ENCODE peak calls at places on chromosomes 3 and 15, in five cellular contexts. M, W, K, J and O are unnamed samples.

GRCh38 chr3:127479449-127479848 is 111.1 kb downstream of the TPRA1 start:
- DNase-seq in J (no peak), M (no peak), K (no peak), W (peak), O (no peak)

GRCh38 chr3:2880357-2880756 is 229.8 kb downstream of the IL5RA start:
- DNase-seq in M (no peak), W (no peak), J (no peak), K (no peak), O (no peak)

GRCh38 chr3:9793161-9793781 is 389 bp downstream of the ARPC4 start:
- DNase-seq in K (peak), W (no peak), M (peak), J (no peak), O (peak)

GRCh38 chr3:191762323-191762960 is 301.5 kb downstream of the PYDC2 start:
- DNase-seq in M (no peak), W (no peak), J (peak), K (peak), O (peak)

GRCh38 chr15:51240066-51240465 is 98.3 kb downstream of the CYP19A1 start:
- DNase-seq in W (no peak), M (no peak), J (no peak), K (no peak), O (no peak)

GRCh38 chr15:77037475-77038209 is 33.3 kb downstream of the TSPAN3 start:
- DNase-seq in J (no peak), K (no peak), W (peak), M (no peak), O (no peak)

GRCh38 chr3:51719413-51720025 is 12.7 kb downstream of the GRM2 start:
- DNase-seq in K (no peak), J (no peak), W (no peak), M (no peak), O (no peak)

GRCh38 chr3:172913911-172914730 is 163.6 kb downstream of the ECT2 start:
- DNase-seq in W (no peak), K (no peak), J (no peak), M (no peak), O (no peak)

GRCh38 chr15:59104602-59104911 is 389 bp upstream of the CCNB2 start:
- DNase-seq in W (no peak), J (no peak), K (no peak), M (no peak), O (no peak)

GRCh38 chr3:56937580-56937979 is 122.9 kb upstream of the SPATA12 start:
- DNase-seq in J (no peak), K (no peak), W (no peak), M (no peak), O (no peak)

GRCh38 chr3:71022552-71023335 is 560.8 kb downstream of the FOXP1 start:
- DNase-seq in M (no peak), J (no peak), W (no peak), K (no peak), O (no peak)

GRCh38 chr15:66780172-66780972 is 78.3 kb downstream of the SMAD6 start:
- DNase-seq in M (no peak), W (peak), K (peak), J (no peak), O (peak)

GRCh38 chr3:123791898-123792297 is 92.2 kb downstream of the MYLK start:
- DNase-seq in J (no peak), K (no peak), M (no peak), W (no peak), O (no peak)

GRCh38 chr3:132972333-132972732 is 65.9 kb upstream of the TMEM108 start:
- DNase-seq in M (no peak), W (no peak), K (peak), J (no peak), O (no peak)

GRCh38 chr3:78645628-78646310 is 1122.0 kb downstream of the ROBO1 start:
- DNase-seq in K (peak), J (peak), W (no peak), M (no peak), O (peak)

GRCh38 chr15:84685304-84685703 is 27.3 kb upstream of the NMB start:
- DNase-seq in W (no peak), J (no peak), M (no peak), K (peak), O (peak)

GRCh38 chr3:32198714-32199113 is 39.8 kb upstream of the CMTM8 start:
- DNase-seq in J (no peak), W (no peak), K (no peak), M (no peak), O (no peak)

GRCh38 chr3:191412764-191413163 is 48.2 kb upstream of the PYDC2 start:
- DNase-seq in W (no peak), J (no peak), M (no peak), K (peak), O (no peak)

GRCh38 chr3:51538459-51539290 is at the start of gene RAD54L2:
- DNase-seq in K (peak), J (peak), M (peak), W (peak), O (peak)

GRCh38 chr3:128554100-128554464 is 61.1 kb upstream of the GATA2 start:
- DNase-seq in J (no peak), K (peak), W (no peak), M (no peak), O (peak)

GRCh38 chr3:108329087-108329486 is 32.7 kb downstream of the HHLA2 start:
- DNase-seq in J (no peak), W (no peak), K (no peak), M (no peak), O (no peak)

GRCh38 chr3:190458040-190458439 is 8.3 kb upstream of the TMEM207 start:
- DNase-seq in K (peak), W (no peak), J (no peak), M (no peak), O (peak)

GRCh38 chr15:39934415-39935044 is 615 bp downstream of the EIF2AK4 start:
- DNase-seq in K (peak), M (no peak), W (no peak), J (no peak), O (no peak)

GRCh38 chr3:43423142-43423541 is 136.8 kb downstream of the SNRK start:
- DNase-seq in W (peak), K (no peak), J (peak), M (no peak), O (no peak)

GRCh38 chr3:53196575-53197407 is 35.8 kb downstream of the PRKCD start:
- DNase-seq in J (no peak), M (no peak), W (no peak), K (peak), O (no peak)

GRCh38 chr3:24748472-24748871 is 253.8 kb upstream of the THRB start:
- DNase-seq in K (no peak), J (no peak), M (no peak), W (no peak), O (no peak)

GRCh38 chr15:96771035-96771434 is 440.5 kb downstream of the NR2F2 start:
- DNase-seq in M (no peak), J (no peak), W (no peak), K (no peak), O (no peak)

GRCh38 chr3:60309539-60310268 is 941.5 kb downstream of the FHIT start:
- DNase-seq in W (no peak), M (no peak), J (no peak), K (no peak), O (no peak)

GRCh38 chr3:105353485-105354161 is 13.1 kb upstream of the ALCAM start:
- DNase-seq in W (no peak), M (no peak), K (peak), J (no peak), O (no peak)

GRCh38 chr3:73808862-73809509 is 184.2 kb upstream of the PDZRN3 start:
- DNase-seq in K (peak), W (no peak), M (no peak), J (no peak), O (no peak)

GRCh38 chr15:48559270-48559669 is 86.2 kb downstream of the FBN1 start:
- DNase-seq in M (no peak), K (peak), W (peak), J (no peak), O (no peak)

GRCh38 chr15:70197945-70198361 is 100.2 kb upstream of the TLE3 start:
- DNase-seq in M (no peak), K (no peak), J (no peak), W (no peak), O (no peak)

GRCh38 chr3:116517308-116517707 is 72.0 kb upstream of the LSAMP start:
- DNase-seq in M (no peak), J (no peak), K (no peak), W (no peak), O (no peak)